ENCODE peak calls at places on chromosome X, in eight cellular contexts. One of them, this sample, is unnamed.

GRCh38 chrX:34734383-34734782 is 77.3 kb upstream of the TMEM47 start:
- DNase-seq in endodermal cell: no peak
- DNase-seq in Caco-2: no peak
- DNase-seq in psoas muscle: no peak
- DNase-seq in mesendoderm: no peak
- DNase-seq in ovary: no peak
- DNase-seq in WERI-Rb-1: no peak
- DNase-seq in fibroblast of lung: peak; percentile 48
- DNase-seq in this sample: no peak

GRCh38 chrX:46169808-46170207 is 375.4 kb downstream of the ZNF674 start:
- DNase-seq in endodermal cell: no peak
- DNase-seq in Caco-2: no peak
- DNase-seq in psoas muscle: no peak
- DNase-seq in mesendoderm: no peak
- DNase-seq in ovary: no peak
- DNase-seq in WERI-Rb-1: no peak
- DNase-seq in fibroblast of lung: no peak
- DNase-seq in this sample: no peak

GRCh38 chrX:71604141-71604540 is 14.2 kb downstream of the CXCR3 start:
- DNase-seq in endodermal cell: no peak
- DNase-seq in Caco-2: no peak
- DNase-seq in psoas muscle: no peak
- DNase-seq in mesendoderm: peak; percentile 10
- DNase-seq in ovary: no peak
- DNase-seq in WERI-Rb-1: no peak
- DNase-seq in fibroblast of lung: no peak
- DNase-seq in this sample: no peak

GRCh38 chrX:118355225-118355920 is 9.5 kb downstream of the WDR44 start:
- DNase-seq in endodermal cell: no peak
- DNase-seq in Caco-2: no peak
- DNase-seq in psoas muscle: no peak
- DNase-seq in mesendoderm: no peak
- DNase-seq in ovary: no peak
- DNase-seq in WERI-Rb-1: no peak
- DNase-seq in fibroblast of lung: no peak
- DNase-seq in this sample: no peak

GRCh38 chrX:72685810-72686465 is 28.2 kb downstream of the PHKA1 start:
- DNase-seq in endodermal cell: no peak
- DNase-seq in Caco-2: no peak
- DNase-seq in psoas muscle: no peak
- DNase-seq in mesendoderm: no peak
- DNase-seq in ovary: no peak
- DNase-seq in WERI-Rb-1: no peak
- DNase-seq in fibroblast of lung: peak; percentile 58
- DNase-seq in this sample: no peak

GRCh38 chrX:49029876-49030275 is 13.3 kb downstream of the TFE3 start:
- DNase-seq in endodermal cell: peak; percentile 84
- DNase-seq in Caco-2: peak; percentile 80
- DNase-seq in psoas muscle: no peak
- DNase-seq in mesendoderm: peak; percentile 73
- DNase-seq in ovary: no peak
- DNase-seq in WERI-Rb-1: no peak
- DNase-seq in fibroblast of lung: no peak
- DNase-seq in this sample: no peak

GRCh38 chrX:40109288-40110008 is 11.7 kb upstream of the BCOR start:
- DNase-seq in endodermal cell: peak; percentile 91
- DNase-seq in Caco-2: no peak
- DNase-seq in psoas muscle: peak; percentile 75
- DNase-seq in mesendoderm: peak; percentile 84
- DNase-seq in ovary: peak; percentile 80
- DNase-seq in WERI-Rb-1: peak; percentile 56
- DNase-seq in fibroblast of lung: peak; percentile 59
- DNase-seq in this sample: peak; percentile 63

GRCh38 chrX:26442340-26442739 is 226.4 kb downstream of the MAGEB5 start:
- DNase-seq in endodermal cell: no peak
- DNase-seq in Caco-2: no peak
- DNase-seq in psoas muscle: no peak
- DNase-seq in mesendoderm: peak; percentile 40
- DNase-seq in ovary: no peak
- DNase-seq in WERI-Rb-1: peak; percentile 16
- DNase-seq in fibroblast of lung: peak; percentile 40
- DNase-seq in this sample: no peak

GRCh38 chrX:45849261-45849660 is 648.6 kb upstream of the DIPK2B start:
- DNase-seq in endodermal cell: no peak
- DNase-seq in Caco-2: peak; percentile 25
- DNase-seq in psoas muscle: no peak
- DNase-seq in mesendoderm: peak; percentile 45
- DNase-seq in ovary: no peak
- DNase-seq in WERI-Rb-1: no peak
- DNase-seq in fibroblast of lung: peak; percentile 83
- DNase-seq in this sample: peak; percentile 39

GRCh38 chrX:10398271-10398670 is 222.1 kb downstream of the MID1 start:
- DNase-seq in endodermal cell: no peak
- DNase-seq in Caco-2: no peak
- DNase-seq in psoas muscle: no peak
- DNase-seq in mesendoderm: no peak
- DNase-seq in ovary: no peak
- DNase-seq in WERI-Rb-1: no peak
- DNase-seq in fibroblast of lung: no peak
- DNase-seq in this sample: no peak

GRCh38 chrX:119692241-119693031 is 532 bp downstream of the SEPTIN6 start:
- DNase-seq in endodermal cell: peak; percentile 73
- DNase-seq in Caco-2: no peak
- DNase-seq in psoas muscle: peak; percentile 27
- DNase-seq in mesendoderm: peak; percentile 32
- DNase-seq in ovary: peak; percentile 17
- DNase-seq in WERI-Rb-1: peak; percentile 31
- DNase-seq in fibroblast of lung: peak; percentile 74
- DNase-seq in this sample: peak; percentile 43

GRCh38 chrX:47247206-47247998 is 14.6 kb downstream of the USP11 start:
- DNase-seq in endodermal cell: no peak
- DNase-seq in Caco-2: no peak
- DNase-seq in psoas muscle: no peak
- DNase-seq in mesendoderm: no peak
- DNase-seq in ovary: no peak
- DNase-seq in WERI-Rb-1: no peak
- DNase-seq in fibroblast of lung: peak; percentile 55
- DNase-seq in this sample: no peak

GRCh38 chrX:150934453-150934852 is 36.0 kb upstream of the CD99L2 start:
- DNase-seq in endodermal cell: peak; percentile 92
- DNase-seq in Caco-2: no peak
- DNase-seq in psoas muscle: no peak
- DNase-seq in mesendoderm: peak; percentile 91
- DNase-seq in ovary: no peak
- DNase-seq in WERI-Rb-1: no peak
- DNase-seq in fibroblast of lung: peak; percentile 8
- DNase-seq in this sample: peak; percentile 66

GRCh38 chrX:8879750-8880149 is 78.6 kb upstream of the FAM9A start:
- DNase-seq in endodermal cell: peak; percentile 76
- DNase-seq in Caco-2: peak; percentile 27
- DNase-seq in psoas muscle: no peak
- DNase-seq in mesendoderm: peak; percentile 30
- DNase-seq in ovary: no peak
- DNase-seq in WERI-Rb-1: peak; percentile 41
- DNase-seq in fibroblast of lung: peak; percentile 18
- DNase-seq in this sample: no peak

GRCh38 chrX:70166601-70167590 is 10.4 kb upstream of the DGAT2L6 start:
- DNase-seq in endodermal cell: no peak
- DNase-seq in Caco-2: no peak
- DNase-seq in psoas muscle: no peak
- DNase-seq in mesendoderm: peak; percentile 35
- DNase-seq in ovary: no peak
- DNase-seq in WERI-Rb-1: no peak
- DNase-seq in fibroblast of lung: peak; percentile 73
- DNase-seq in this sample: peak; percentile 14

GRCh38 chrX:40166582-40166981 is 68.8 kb upstream of the BCOR start:
- DNase-seq in endodermal cell: peak; percentile 72
- DNase-seq in Caco-2: no peak
- DNase-seq in psoas muscle: no peak
- DNase-seq in mesendoderm: peak; percentile 5
- DNase-seq in ovary: peak; percentile 35
- DNase-seq in WERI-Rb-1: peak; percentile 74
- DNase-seq in fibroblast of lung: no peak
- DNase-seq in this sample: no peak

GRCh38 chrX:3712080-3712869 is 1.2 kb downstream of the PRKX start:
- DNase-seq in endodermal cell: peak; percentile 54
- DNase-seq in Caco-2: no peak
- DNase-seq in psoas muscle: no peak
- DNase-seq in mesendoderm: peak; percentile 12
- DNase-seq in ovary: peak; percentile 39
- DNase-seq in WERI-Rb-1: peak; percentile 19
- DNase-seq in fibroblast of lung: peak; percentile 45
- DNase-seq in this sample: peak; percentile 22

GRCh38 chrX:10518073-10518472 is 102.3 kb downstream of the MID1 start:
- DNase-seq in endodermal cell: no peak
- DNase-seq in Caco-2: no peak
- DNase-seq in psoas muscle: no peak
- DNase-seq in mesendoderm: no peak
- DNase-seq in ovary: no peak
- DNase-seq in WERI-Rb-1: no peak
- DNase-seq in fibroblast of lung: no peak
- DNase-seq in this sample: no peak

GRCh38 chrX:46777971-46778810 is 19.3 kb upstream of the SLC9A7 start:
- DNase-seq in endodermal cell: peak; percentile 50
- DNase-seq in Caco-2: peak; percentile 55
- DNase-seq in psoas muscle: no peak
- DNase-seq in mesendoderm: peak; percentile 79
- DNase-seq in ovary: no peak
- DNase-seq in WERI-Rb-1: no peak
- DNase-seq in fibroblast of lung: peak; percentile 72
- DNase-seq in this sample: peak; percentile 20

DNA sequence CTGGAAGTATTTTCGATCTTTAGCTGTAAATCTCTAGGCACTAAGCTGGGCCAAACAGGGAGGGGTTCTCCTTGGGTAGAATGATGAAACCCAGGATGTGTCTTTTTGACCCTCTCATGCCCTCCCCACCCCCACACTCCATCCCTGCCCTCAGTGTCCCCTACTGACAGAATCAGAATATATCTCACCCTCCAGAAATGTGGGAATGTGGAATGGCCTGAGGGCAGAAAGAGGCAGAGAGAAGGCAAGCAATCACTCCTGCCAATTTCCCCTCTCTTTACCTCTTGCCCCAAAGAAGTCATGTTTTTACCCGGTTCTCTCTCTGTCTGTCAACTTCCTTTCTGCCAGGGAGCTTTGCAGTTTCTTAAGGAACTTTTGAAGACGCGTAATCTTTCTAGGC is 34.4 kb downstream of the RAP2C start:
- DNase-seq in endodermal cell: no peak
- DNase-seq in Caco-2: no peak
- DNase-seq in psoas muscle: no peak
- DNase-seq in mesendoderm: peak; percentile 66
- DNase-seq in ovary: no peak
- DNase-seq in WERI-Rb-1: no peak
- DNase-seq in fibroblast of lung: no peak
- DNase-seq in this sample: no peak
- H3K27me3 ChIP-seq in endodermal cell: no peaks in the 10 kb centered on the region
- H3K27me3 ChIP-seq in Caco-2: no peaks in the 10 kb centered on the region
- H3K27me3 ChIP-seq in psoas muscle: peaks cover 15% of the 10 kb centered on the region
- H3K27me3 ChIP-seq in mesendoderm: no peaks in the 10 kb centered on the region
- H3K27me3 ChIP-seq in ovary: no peaks in the 10 kb centered on the region
- H3K27me3 ChIP-seq in WERI-Rb-1: peaks cover 7% of the 10 kb centered on the region
- H3K27me3 ChIP-seq in fibroblast of lung: no peaks in the 10 kb centered on the region
- H3K27me3 ChIP-seq in this sample: no peaks in the 10 kb centered on the region

GRCh38 chrX:139211568-139212182 is 318.9 kb upstream of the F9 start:
- DNase-seq in endodermal cell: peak; percentile 75
- DNase-seq in Caco-2: no peak
- DNase-seq in psoas muscle: no peak
- DNase-seq in mesendoderm: peak; percentile 85
- DNase-seq in ovary: no peak
- DNase-seq in WERI-Rb-1: no peak
- DNase-seq in fibroblast of lung: no peak
- DNase-seq in this sample: no peak
- H3K27me3 ChIP-seq in endodermal cell: no peaks in the 10 kb centered on the region
- H3K27me3 ChIP-seq in Caco-2: no peaks in the 10 kb centered on the region
- H3K27me3 ChIP-seq in psoas muscle: no peaks in the 10 kb centered on the region
- H3K27me3 ChIP-seq in mesendoderm: no peaks in the 10 kb centered on the region
- H3K27me3 ChIP-seq in ovary: no peaks in the 10 kb centered on the region
- H3K27me3 ChIP-seq in WERI-Rb-1: peaks cover 43% of the 10 kb centered on the region
- H3K27me3 ChIP-seq in fibroblast of lung: no peaks in the 10 kb centered on the region
- H3K27me3 ChIP-seq in this sample: no peaks in the 10 kb centered on the region

GRCh38 chrX:97389761-97390192 is 506.1 kb downstream of the RPA4 start:
- DNase-seq in endodermal cell: no peak
- DNase-seq in Caco-2: no peak
- DNase-seq in psoas muscle: no peak
- DNase-seq in mesendoderm: peak; percentile 69
- DNase-seq in ovary: no peak
- DNase-seq in WERI-Rb-1: no peak
- DNase-seq in fibroblast of lung: peak; percentile 83
- DNase-seq in this sample: peak; percentile 5
- H3K27me3 ChIP-seq in endodermal cell: no peaks in the 10 kb centered on the region
- H3K27me3 ChIP-seq in Caco-2: no peaks in the 10 kb centered on the region
- H3K27me3 ChIP-seq in psoas muscle: peaks cover 4% of the 10 kb centered on the region
- H3K27me3 ChIP-seq in mesendoderm: no peaks in the 10 kb centered on the region
- H3K27me3 ChIP-seq in ovary: no peaks in the 10 kb centered on the region
- H3K27me3 ChIP-seq in WERI-Rb-1: no peaks in the 10 kb centered on the region
- H3K27me3 ChIP-seq in fibroblast of lung: no peaks in the 10 kb centered on the region
- H3K27me3 ChIP-seq in this sample: no peaks in the 10 kb centered on the region

GRCh38 chrX:50431623-50432022 is 39.0 kb downstream of the DGKK start:
- DNase-seq in endodermal cell: no peak
- DNase-seq in Caco-2: no peak
- DNase-seq in psoas muscle: no peak
- DNase-seq in mesendoderm: no peak
- DNase-seq in ovary: no peak
- DNase-seq in WERI-Rb-1: no peak
- DNase-seq in fibroblast of lung: no peak
- DNase-seq in this sample: no peak

GRCh38 chrX:50436797-50437196 is 33.8 kb downstream of the DGKK start:
- DNase-seq in endodermal cell: no peak
- DNase-seq in Caco-2: no peak
- DNase-seq in psoas muscle: no peak
- DNase-seq in mesendoderm: no peak
- DNase-seq in ovary: no peak
- DNase-seq in WERI-Rb-1: no peak
- DNase-seq in fibroblast of lung: no peak
- DNase-seq in this sample: no peak

GRCh38 chrX:50430917-50431316 is 39.7 kb downstream of the DGKK start:
- DNase-seq in endodermal cell: no peak
- DNase-seq in Caco-2: no peak
- DNase-seq in psoas muscle: no peak
- DNase-seq in mesendoderm: peak; percentile 33
- DNase-seq in ovary: no peak
- DNase-seq in WERI-Rb-1: no peak
- DNase-seq in fibroblast of lung: no peak
- DNase-seq in this sample: no peak

GRCh38 chrX:50432760-50433377 is 37.8 kb downstream of the DGKK start:
- DNase-seq in endodermal cell: peak; percentile 57
- DNase-seq in Caco-2: no peak
- DNase-seq in psoas muscle: no peak
- DNase-seq in mesendoderm: peak; percentile 84
- DNase-seq in ovary: no peak
- DNase-seq in WERI-Rb-1: no peak
- DNase-seq in fibroblast of lung: no peak
- DNase-seq in this sample: no peak
- H3K27me3 ChIP-seq in endodermal cell: no peaks in the 10 kb centered on the region
- H3K27me3 ChIP-seq in Caco-2: no peaks in the 10 kb centered on the region
- H3K27me3 ChIP-seq in psoas muscle: peaks cover 25% of the 10 kb centered on the region
- H3K27me3 ChIP-seq in mesendoderm: no peaks in the 10 kb centered on the region
- H3K27me3 ChIP-seq in ovary: no peaks in the 10 kb centered on the region
- H3K27me3 ChIP-seq in WERI-Rb-1: peaks cover 42% of the 10 kb centered on the region
- H3K27me3 ChIP-seq in fibroblast of lung: no peaks in the 10 kb centered on the region
- H3K27me3 ChIP-seq in this sample: no peaks in the 10 kb centered on the region

This sample was measured in MG63.